ENCODE peak calls at places on chromosomes 16 and 17, in four cellular contexts. X is NB4, A is MCF 10A, F is left ventricle myocardium inferior. T is an unnamed sample.

GRCh38 chr17:66150708-66151107 is 41.2 kb downstream of the CEP112 start:
- DNase-seq in X (no peak), F (no peak), A (no peak), T (no peak)

GRCh38 chr17:78847052-78847451 is 6.4 kb upstream of the USP36 start:
- DNase-seq in A (no peak), F (no peak), X (no peak), T (no peak)

GRCh38 chr16:17416461-17417221 is 54.1 kb downstream of the XYLT1 start:
- DNase-seq in X (peak), A (no peak), F (peak), T (no peak)

GRCh38 chr16:31706318-31706717 is 167.3 kb upstream of the ZNF267 start:
- DNase-seq in F (no peak), A (no peak), X (no peak), T (no peak)

GRCh38 chr17:43613911-43614310 is 47.8 kb downstream of the MEOX1 start:
- DNase-seq in X (no peak), A (no peak), F (no peak), T (no peak)

GRCh38 chr16:27312580-27313421 is 973 bp upstream of the IL4R start:
- DNase-seq in X (no peak), F (no peak), A (no peak), T (no peak)

GRCh38 chr17:13827118-13827517 is 225.4 kb upstream of the HS3ST3A1 start:
- DNase-seq in A (no peak), X (no peak), F (no peak), T (no peak)

GRCh38 chr16:86511317-86512161 is 1.2 kb downstream of the FOXF1 start:
- DNase-seq in F (no peak), X (no peak), A (no peak), T (peak)

GRCh38 chr17:17354560-17355357 is 51.6 kb downstream of the NT5M start:
- DNase-seq in X (peak), F (peak), A (peak), T (peak)

GRCh38 chr16:53766304-53767016 is 62.5 kb downstream of the FTO start:
- DNase-seq in X (no peak), A (no peak), F (no peak), T (no peak)

GRCh38 chr17:16491131-16491702 is 776 bp downstream of the LRRC75A start:
- DNase-seq in X (peak), F (no peak), A (no peak), T (peak)

GRCh38 chr16:10150906-10151305 is 31.3 kb downstream of the GRIN2A start:
- DNase-seq in F (no peak), X (peak), A (no peak), T (no peak)

GRCh38 chr16:51153275-51153991 is 2.4 kb upstream of the SALL1 start:
- DNase-seq in F (no peak), A (no peak), X (no peak), T (no peak)

GRCh38 chr17:42077770-42078169 is 20.5 kb downstream of the ZNF385C start:
- DNase-seq in F (no peak), X (no peak), A (no peak), T (no peak)
- TF ChIP-seq CTCF in F (no peak), X (no peak), A (no peak), T (no peak)

GRCh38 chr17:81076097-81076754 is 41.3 kb downstream of the BAIAP2 start:
- DNase-seq in F (no peak), X (no peak), A (no peak), T (peak)

GRCh38 chr17:81074875-81075274 is 39.9 kb downstream of the BAIAP2 start:
- DNase-seq in X (no peak), F (no peak), A (no peak), T (no peak)

GRCh38 chr17:81074440-81074839 is 39.5 kb downstream of the BAIAP2 start:
- DNase-seq in F (no peak), A (no peak), X (no peak), T (no peak)

GRCh38 chr17:81073967-81074366 is 39.0 kb downstream of the BAIAP2 start:
- DNase-seq in A (no peak), F (no peak), X (peak), T (no peak)

GRCh38 chr17:81075307-81075706 is 40.4 kb downstream of the BAIAP2 start:
- DNase-seq in F (no peak), A (no peak), X (no peak), T (no peak)
- TF ChIP-seq CTCF in F (no peak), A (no peak), X (no peak), T (no peak)

DNA sequence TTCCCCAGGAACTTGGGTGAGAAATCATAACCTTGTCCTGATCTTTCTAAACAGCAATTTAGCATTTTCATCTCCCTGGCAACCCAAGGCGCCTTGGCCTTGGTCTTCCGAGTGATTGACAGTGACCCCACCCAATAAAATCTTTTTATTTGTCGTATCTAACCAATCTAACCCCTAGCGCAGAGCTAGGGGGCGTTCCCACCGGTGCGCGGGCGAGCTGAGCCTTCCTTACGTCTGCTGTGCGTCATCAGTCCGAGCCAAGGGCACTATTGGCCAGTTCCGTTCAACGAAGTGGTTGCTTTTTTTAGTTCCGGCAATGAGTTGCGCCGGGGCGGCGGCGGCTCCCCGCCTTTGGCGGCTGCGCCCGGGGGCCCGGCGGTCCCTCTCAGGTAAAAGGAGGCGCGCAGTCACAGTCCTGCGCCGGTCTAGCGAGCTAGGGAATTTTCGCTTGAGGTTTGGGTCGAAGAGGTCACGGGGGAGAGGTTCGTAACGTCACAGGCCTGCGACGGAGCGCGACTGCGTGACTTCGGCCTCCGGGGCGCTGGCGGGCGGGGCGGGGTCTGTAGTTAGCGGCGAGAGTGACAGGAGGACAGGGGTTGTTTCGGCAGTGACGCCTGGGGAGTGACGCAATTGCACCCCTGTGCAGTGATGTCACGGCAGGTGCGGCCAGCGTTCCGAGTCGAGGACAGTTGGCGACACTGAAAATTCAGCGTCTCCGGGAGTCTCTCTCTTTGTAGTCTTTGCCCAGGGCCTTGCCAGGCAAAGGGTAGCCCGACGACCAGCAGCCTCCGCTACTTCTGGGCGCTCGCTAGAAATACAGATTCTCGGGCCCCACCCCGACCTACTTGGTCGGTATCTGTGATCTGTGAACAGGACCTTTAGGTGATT is at the start of gene COQ7:
- DNase-seq in F (peak), X (peak), A (peak), T (peak)
- TF ChIP-seq CTCF in F (no peak), X (no peak), A (no peak), T (no peak)

GRCh38 chr17:45006927-45007461 is 38.9 kb upstream of the C1QL1 start:
- DNase-seq in F (no peak), X (peak), A (peak), T (no peak)
- TF ChIP-seq CTCF in F (no peak), X (no peak), A (peak), T (no peak)

GRCh38 chr16:74304164-74304834 is 7.7 kb downstream of the PSMD7 start:
- DNase-seq in X (peak), A (no peak), F (no peak), T (no peak)
- TF ChIP-seq CTCF in X (peak), A (peak), F (peak), T (peak)

T was measured in glutamatergic neuron.